ENCODE peak calls at places on chromosomes 6 and 20, in five cellular contexts. U, W, X, I and Q are unnamed samples.

GRCh38 chr6:14742171-14742570 is 503.7 kb upstream of the JARID2 start:
- DNase-seq in U (no peak), W (no peak), X (no peak), I (no peak), Q (no peak)

GRCh38 chr6:169789944-169790927 is 38.8 kb downstream of the ERMARD start:
- DNase-seq in U (peak), W (peak), X (peak), I (peak), Q (peak)

GRCh38 chr20:62732356-62732755 is 23.7 kb downstream of the NTSR1 start:
- DNase-seq in U (no peak), W (no peak), X (no peak), I (no peak), Q (no peak)

GRCh38 chr6:27575594-27576361 is 102.9 kb upstream of the ZNF184 start:
- DNase-seq in U (peak), W (no peak), X (no peak), I (no peak), Q (no peak)

GRCh38 chr6:26351544-26351953 is 13.4 kb upstream of the BTN3A2 start:
- DNase-seq in U (peak), W (peak), X (no peak), I (no peak), Q (peak)

GRCh38 chr6:44784195-44784594 is 396.7 kb downstream of the CDC5L start:
- DNase-seq in U (no peak), W (no peak), X (no peak), I (no peak), Q (no peak)

GRCh38 chr6:125102901-125103300 is 50.7 kb upstream of the TPD52L1 start:
- DNase-seq in U (peak), W (peak), X (no peak), I (no peak), Q (no peak)

GRCh38 chr6:63904844-63905243 is 269.2 kb downstream of the PHF3 start:
- DNase-seq in U (peak), W (peak), X (no peak), I (no peak), Q (no peak)

GRCh38 chr6:15855311-15855710 is 192.5 kb upstream of the DTNBP1 start:
- DNase-seq in U (no peak), W (no peak), X (no peak), I (peak), Q (no peak)

GRCh38 chr6:42694586-42694985 is 27.8 kb downstream of the PRPH2 start:
- DNase-seq in U (peak), W (no peak), X (no peak), I (no peak), Q (no peak)

GRCh38 chr20:25291432-25292133 is 43.7 kb downstream of the PYGB start:
- DNase-seq in U (no peak), W (no peak), X (no peak), I (no peak), Q (no peak)

GRCh38 chr20:17225891-17226409 is 890 bp upstream of the PCSK2 start:
- DNase-seq in U (peak), W (no peak), X (peak), I (peak), Q (peak)